ENCODE peak calls at places on chromosomes 4 and X, in eight cellular contexts. J is upper lobe of left lung; W is fibroblast of lung; S is IMR-90; V is aorta; Z is naive thymus-derived CD8-positive, alpha-beta T cell; D is left lobe of liver; T is fibroblast of mammary gland. L is an unnamed sample.
A peak's percentile ranks its signal among the peaks of the same experiment; 100 is the strongest.

GRCh38 chr4:182828678-182829025 is 88.5 kb downstream of the DCTD start:
- DNase-seq in J (peak; percentile 8), W (no peak), S (no peak), V (no peak), Z (no peak), D (no peak), T (no peak), L (no peak)

GRCh38 chr4:3217771-3218170 is 31.2 kb upstream of the MSANTD1 start:
- DNase-seq in J (no peak), W (no peak), S (no peak), V (peak; percentile 72), Z (no peak), D (no peak), T (no peak), L (no peak)

GRCh38 chr4:156815717-156816319 is 155.8 kb downstream of the PDGFC start:
- DNase-seq in J (no peak), W (no peak), S (no peak), V (no peak), Z (no peak), D (no peak), T (no peak), L (no peak)

GRCh38 chr4:186889876-186890643 is 166.4 kb upstream of the FAT1 start:
- DNase-seq in J (no peak), W (no peak), S (no peak), V (peak; percentile 66), Z (no peak), D (no peak), T (no peak), L (no peak)

GRCh38 chrX:11881485-11882170 is 123.6 kb downstream of the MSL3 start:
- DNase-seq in J (no peak), W (no peak), S (no peak), V (no peak), Z (no peak), D (no peak), T (no peak), L (no peak)

GRCh38 chr4:143514432-143514831 is 930 bp downstream of the SMARCA5 start:
- DNase-seq in J (peak; percentile 49), W (peak; percentile 58), S (peak; percentile 48), V (peak; percentile 79), Z (no peak), D (peak; percentile 48), T (peak; percentile 48), L (peak; percentile 64)

GRCh38 chrX:65407157-65407626 is 127.4 kb downstream of the LAS1L start:
- DNase-seq in J (no peak), W (no peak), S (no peak), V (no peak), Z (no peak), D (no peak), T (no peak), L (no peak)

GRCh38 chr4:120568736-120569135 is 353.8 kb downstream of the PRDM5 start:
- DNase-seq in J (no peak), W (no peak), S (no peak), V (no peak), Z (no peak), D (no peak), T (no peak), L (no peak)

GRCh38 chrX:41518127-41518840 is 71.1 kb downstream of the NYX start:
- DNase-seq in J (no peak), W (no peak), S (no peak), V (no peak), Z (no peak), D (no peak), T (no peak), L (no peak)

L was measured in Peyer's patch.